ENCODE peak calls at places on chromosomes 4 and X, in six cellular contexts. M, F, X, L, H and W are unnamed samples.

GRCh38 chr4:7762376-7763040 is 177.2 kb downstream of the AFAP1 start:
- DNase-seq in M (no peak), F (no peak), X (no peak), L (no peak), H (no peak), W (no peak)

GRCh38 chr4:31803511-31804195 is 1083.5 kb downstream of the PCDH7 start:
- DNase-seq in M (no peak), F (no peak), X (peak), L (no peak), H (peak), W (no peak)

GRCh38 chrX:154093965-154094364 is 3.6 kb downstream of the MECP2 start:
- DNase-seq in M (no peak), F (no peak), X (no peak), L (no peak), H (no peak), W (no peak)

GRCh38 chr4:175531405-175532091 is 280.5 kb downstream of the GPM6A start:
- DNase-seq in M (no peak), F (no peak), X (peak), L (no peak), H (peak), W (peak)

GRCh38 chr4:119314356-119314755 is 7.6 kb downstream of the FABP2 start:
- DNase-seq in M (peak), F (no peak), X (peak), L (no peak), H (peak), W (peak)

GRCh38 chrX:23845316-23845932 is 62.3 kb downstream of the APOO start:
- DNase-seq in M (no peak), F (no peak), X (peak), L (no peak), H (peak), W (no peak)

GRCh38 chr4:156949373-156949814 is 22.2 kb downstream of the PDGFC start:
- DNase-seq in M (no peak), F (no peak), X (peak), L (no peak), H (peak), W (peak)

GRCh38 chr4:110886856-110887255 is 264.0 kb upstream of the PITX2 start:
- DNase-seq in M (no peak), F (no peak), X (no peak), L (no peak), H (no peak), W (no peak)

GRCh38 chr4:107210450-107211239 is 174.5 kb upstream of the DKK2 start:
- DNase-seq in M (no peak), F (peak), X (peak), L (no peak), H (peak), W (peak)

GRCh38 chrX:129717902-129718301 is 20.9 kb upstream of the XPNPEP2 start:
- DNase-seq in M (no peak), F (no peak), X (peak), L (no peak), H (peak), W (peak)

GRCh38 chr4:67717586-67717985 is 16.6 kb upstream of the UBA6 start:
- DNase-seq in M (no peak), F (no peak), X (no peak), L (no peak), H (no peak), W (no peak)

GRCh38 chr4:103786014-103786413 is 66.2 kb upstream of the TACR3 start:
- DNase-seq in M (no peak), F (no peak), X (peak), L (peak), H (peak), W (peak)

GRCh38 chr4:189519189-189519588 is 421.5 kb upstream of the FRG1 start:
- DNase-seq in M (no peak), F (no peak), X (no peak), L (no peak), H (no peak), W (no peak)

GRCh38 chr4:1594871-1595788 is 89.0 kb downstream of the FAM53A start:
- DNase-seq in M (no peak), F (peak), X (no peak), L (no peak), H (no peak), W (no peak)

GRCh38 chr4:27467351-27467750 is 606.7 kb downstream of the STIM2 start:
- DNase-seq in M (no peak), F (no peak), X (no peak), L (no peak), H (no peak), W (no peak)

GRCh38 chrX:140733766-140734342 is 24.3 kb downstream of the LINC00632 start:
- DNase-seq in M (peak), F (no peak), X (peak), L (peak), H (peak), W (peak)

GRCh38 chr4:80685219-80685618 is 345.3 kb upstream of the BMP3 start:
- DNase-seq in M (no peak), F (no peak), X (no peak), L (no peak), H (no peak), W (no peak)

GRCh38 chr4:2647403-2648158 is 108.6 kb downstream of the TNIP2 start:
- DNase-seq in M (no peak), F (no peak), X (no peak), L (no peak), H (no peak), W (no peak)

GRCh38 chrX:74797338-74797887 is 127.8 kb downstream of the NEXMIF start:
- DNase-seq in M (no peak), F (no peak), X (no peak), L (no peak), H (no peak), W (no peak)

GRCh38 chr4:105060628-105061027 is 86.0 kb upstream of the TET2 start:
- DNase-seq in M (no peak), F (no peak), X (peak), L (no peak), H (no peak), W (peak)

GRCh38 chrX:101785142-101785541 is 125.5 kb upstream of the ARMCX2 start:
- DNase-seq in M (no peak), F (no peak), X (no peak), L (no peak), H (no peak), W (no peak)

GRCh38 chr4:1410491-1411325 is 4.5 kb upstream of the NKX1-1 start:
- DNase-seq in M (peak), F (peak), X (peak), L (peak), H (peak), W (peak)

GRCh38 chrX:1274786-1275185 is 6.2 kb downstream of the CSF2RA start:
- DNase-seq in M (no peak), F (no peak), X (no peak), L (no peak), H (no peak), W (no peak)

GRCh38 chr4:87853108-87853507 is 20.3 kb downstream of the MEPE start:
- DNase-seq in M (no peak), F (no peak), X (peak), L (no peak), H (peak), W (peak)

GRCh38 chr4:1472148-1472797 is 66.0 kb upstream of the NKX1-1 start:
- DNase-seq in M (no peak), F (peak), X (no peak), L (no peak), H (no peak), W (no peak)

GRCh38 chrX:133749370-133749769 is 236.0 kb downstream of the GPC3 start:
- DNase-seq in M (no peak), F (no peak), X (no peak), L (no peak), H (no peak), W (no peak)

GRCh38 chr4:147201016-147201415 is 255.4 kb upstream of the TTC29 start:
- DNase-seq in M (no peak), F (no peak), X (no peak), L (no peak), H (peak), W (no peak)

GRCh38 chrX:15299945-15300851 is 15.2 kb downstream of the ASB11 start:
- DNase-seq in M (no peak), F (no peak), X (peak), L (peak), H (peak), W (peak)

GRCh38 chr4:37758226-37758625 is 68.3 kb upstream of the PGM2 start:
- DNase-seq in M (no peak), F (no peak), X (peak), L (no peak), H (peak), W (peak)

GRCh38 chrX:43629229-43629628 is 26.9 kb upstream of the MAOA start:
- DNase-seq in M (no peak), F (no peak), X (no peak), L (no peak), H (no peak), W (no peak)

GRCh38 chr4:122836941-122837340 is 10.3 kb downstream of the FGF2 start:
- DNase-seq in M (no peak), F (no peak), X (no peak), L (no peak), H (no peak), W (peak)

GRCh38 chr4:102429553-102429952 is 71.6 kb upstream of the NFKB1 start:
- DNase-seq in M (no peak), F (no peak), X (peak), L (no peak), H (peak), W (peak)

GRCh38 chr4:94828882-94829281 is 71.1 kb downstream of the BMPR1B start:
- DNase-seq in M (no peak), F (no peak), X (no peak), L (no peak), H (no peak), W (no peak)

GRCh38 chr4:186760576-186760975 is 36.9 kb upstream of the FAT1 start:
- DNase-seq in M (no peak), F (no peak), X (peak), L (no peak), H (peak), W (peak)

GRCh38 chr4:127905029-127905428 is 24.3 kb downstream of the PLK4 start:
- DNase-seq in M (no peak), F (no peak), X (no peak), L (no peak), H (no peak), W (no peak)

GRCh38 chr4:55303818-55304217 is 42.2 kb upstream of the SRD5A3 start:
- DNase-seq in M (no peak), F (no peak), X (peak), L (no peak), H (peak), W (peak)

GRCh38 chr4:5381981-5382441 is 326.3 kb downstream of the EVC2 start:
- DNase-seq in M (no peak), F (no peak), X (no peak), L (no peak), H (peak), W (peak)
- TF ChIP-seq CTCF in M (no peak), F (no peak), X (no peak), L (no peak), H (no peak), W (no peak)

DNA sequence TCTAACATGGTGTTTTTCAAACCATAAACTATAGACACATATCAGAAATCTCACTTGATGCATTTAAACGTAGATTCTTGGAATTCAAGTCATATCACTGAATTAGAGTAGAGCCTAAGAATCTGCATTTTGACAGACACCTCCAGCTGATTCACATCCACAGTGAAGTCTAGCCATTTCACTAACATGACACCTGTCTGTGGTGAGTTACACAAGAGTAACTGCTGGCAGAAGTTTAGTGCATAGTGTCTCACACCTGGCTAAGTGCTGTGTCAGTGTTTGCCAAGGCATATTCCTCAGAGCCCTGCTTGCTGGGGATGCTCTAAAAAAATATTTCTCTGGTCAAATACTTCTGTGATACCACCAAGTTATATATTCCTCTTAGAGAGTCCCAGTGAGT is 237.5 kb upstream of the DIAPH2 start:
- DNase-seq in M (no peak), F (no peak), X (no peak), L (no peak), H (no peak), W (no peak)
- H3K4me3 ChIP-seq in M (no peak), F (no peak), X (no peak), L (no peak), H (no peak), W (no peak)

DNA sequence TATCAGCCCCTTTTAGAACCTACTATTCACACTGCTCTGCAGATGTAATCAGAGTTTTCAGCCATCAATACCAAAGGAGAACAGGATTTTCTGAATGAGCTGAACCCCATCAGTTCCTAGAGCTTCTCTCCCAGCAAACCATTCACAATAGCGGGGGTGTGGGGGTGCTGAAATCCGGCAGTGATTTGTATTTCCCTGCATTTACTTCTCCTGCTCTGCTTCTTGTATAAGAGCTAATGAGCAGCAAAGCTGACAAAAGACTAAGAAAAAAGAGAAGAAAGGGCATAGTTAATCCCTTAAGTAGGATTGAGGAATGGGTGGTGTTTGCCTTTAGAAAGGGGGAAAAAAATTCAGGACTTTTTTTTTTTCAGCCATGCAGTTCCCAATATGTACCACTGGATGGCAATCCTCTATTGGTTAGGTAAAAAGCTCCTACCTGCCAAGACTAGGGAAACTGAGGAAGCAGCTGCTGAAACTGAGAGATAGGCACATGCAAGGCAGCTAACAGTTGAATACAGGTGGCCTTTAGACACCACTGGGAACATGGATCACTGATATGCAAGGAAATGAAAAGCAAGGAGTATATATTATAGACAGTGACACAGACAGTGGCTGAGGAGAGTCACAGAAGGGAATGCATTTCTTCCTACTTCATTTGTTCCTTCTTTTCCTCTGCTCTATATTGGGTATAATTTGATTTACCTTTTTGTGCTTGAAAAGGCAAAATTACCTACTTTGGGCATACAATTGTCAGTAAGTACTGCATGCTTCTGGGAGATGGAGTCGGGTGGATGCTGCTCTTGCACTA is 217.9 kb downstream of the HS6ST2 start:
- DNase-seq in M (no peak), F (no peak), X (no peak), L (peak), H (peak), W (peak)
- TF ChIP-seq CTCF in M (peak), F (no peak), X (peak), L (peak), H (peak), W (peak)

DNA sequence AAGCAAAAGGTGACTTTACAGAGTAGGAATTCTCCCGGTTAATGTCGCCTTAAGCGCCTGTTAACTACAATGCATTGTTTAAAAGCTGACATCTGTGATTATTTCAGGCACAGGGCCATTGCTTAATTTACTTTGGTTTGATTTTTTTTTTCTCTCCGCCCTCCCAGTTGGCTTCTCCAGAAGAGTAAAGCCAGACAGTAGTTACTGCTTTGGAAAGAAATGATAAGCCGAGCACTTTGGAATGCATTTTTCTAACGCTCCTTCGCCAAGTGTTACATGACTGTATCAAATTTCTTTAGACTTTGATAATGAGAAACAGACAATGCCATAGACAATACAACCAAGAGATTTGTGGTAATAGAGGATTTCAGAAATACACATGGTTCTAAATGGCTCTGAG is 383.0 kb upstream of the TENM3 start:
- DNase-seq in M (no peak), F (no peak), X (peak), L (no peak), H (peak), W (peak)
- H3K4me3 ChIP-seq in M (no peak), F (no peak), X (no peak), L (no peak), H (no peak), W (no peak)